ENCODE peak calls at places on chromosomes 5 and 9, in seven cellular contexts. N is H9, Z is IMR-90, Q is mesenchymal stem cell, L is H1, I is neuronal stem cell, J is trophoblast cell. M is an unnamed sample. For H3K79me1, the result is how much of the 10 kb centered on the place peaks cover.

GRCh38 chr5:131245312-131245711 is 18.5 kb upstream of the CDC42SE2 start:
- DNase-seq in N (no peak), Z (no peak), Q (no peak), L (no peak), I (no peak), J (no peak), M (no peak)

GRCh38 chr9:131799177-131799823 is 59.4 kb upstream of the RAPGEF1 start:
- DNase-seq in N (peak), Z (peak), Q (peak), L (no peak), I (peak), J (no peak), M (peak)

GRCh38 chr5:102718819-102719218 is 36.3 kb upstream of the PAM start:
- DNase-seq in N (no peak), Z (no peak), Q (peak), L (no peak), I (no peak), J (no peak), M (no peak)

GRCh38 chr9:126989847-126990821 is 75.6 kb downstream of the RALGPS1 start:
- DNase-seq in N (peak), Z (no peak), Q (no peak), L (no peak), I (no peak), J (no peak), M (peak)

GRCh38 chr5:34501840-34502239 is 154.3 kb upstream of the RAI14 start:
- DNase-seq in N (no peak), Z (no peak), Q (no peak), L (no peak), I (no peak), J (no peak), M (no peak)

GRCh38 chr9:137475666-137476065 is 16.5 kb upstream of the NSMF start:
- DNase-seq in N (no peak), Z (no peak), Q (no peak), L (no peak), I (no peak), J (no peak), M (no peak)

GRCh38 chr5:139384591-139385051 is 1.5 kb upstream of the SLC23A1 start:
- DNase-seq in N (no peak), Z (no peak), Q (no peak), L (no peak), I (no peak), J (no peak), M (no peak)

GRCh38 chr5:87027570-87027969 is 240.1 kb upstream of the RASA1 start:
- DNase-seq in N (no peak), Z (no peak), Q (no peak), L (no peak), I (no peak), J (no peak), M (no peak)

GRCh38 chr9:100690438-100690837 is 112.6 kb downstream of the CAVIN4 start:
- DNase-seq in N (no peak), Z (no peak), Q (no peak), L (no peak), I (no peak), J (no peak), M (no peak)

GRCh38 chr5:54904425-54904824 is 81.0 kb downstream of the ESM1 start:
- DNase-seq in N (peak), Z (peak), Q (peak), L (no peak), I (peak), J (no peak), M (peak)

GRCh38 chr9:70318002-70318401 is 59.2 kb downstream of the SMC5 start:
- DNase-seq in N (peak), Z (no peak), Q (no peak), L (no peak), I (no peak), J (no peak), M (peak)

GRCh38 chr9:96554801-96555566 is 64.7 kb downstream of the CDC14B start:
- DNase-seq in N (no peak), Z (peak), Q (peak), L (no peak), I (no peak), J (no peak), M (no peak)

DNA sequence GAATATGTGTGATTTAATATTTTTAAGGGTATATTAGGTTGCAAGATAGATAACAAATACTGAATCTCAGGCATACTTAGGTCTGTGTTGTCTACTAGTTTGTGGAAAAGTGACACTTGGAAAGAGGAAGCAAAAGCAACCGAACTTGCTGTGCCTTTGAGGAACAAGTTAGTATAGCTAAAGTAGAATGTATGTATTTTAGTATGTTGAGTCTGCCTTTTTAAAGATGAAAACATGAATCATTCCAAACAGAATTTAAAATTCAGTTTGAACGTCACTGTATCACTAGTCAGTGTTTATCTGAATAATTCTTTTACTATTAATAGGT is 12.9 kb downstream of the TLE4 start:
- DNase-seq in N (no peak), Z (peak), Q (no peak), L (no peak), I (no peak), J (no peak), M (no peak)
- H3K79me1 ChIP-seq in N (under half), Z (half or more), Q (under half), L (under half), I (under half), J (under half), M (under half)

GRCh38 chr9:32841314-32841713 is 58.0 kb downstream of the TMEM215 start:
- DNase-seq in N (no peak), Z (no peak), Q (no peak), L (no peak), I (no peak), J (no peak), M (peak)

GRCh38 chr9:32839486-32839885 is 56.1 kb downstream of the TMEM215 start:
- DNase-seq in N (no peak), Z (no peak), Q (no peak), L (no peak), I (no peak), J (peak), M (no peak)

GRCh38 chr9:32832354-32832753 is 49.0 kb downstream of the TMEM215 start:
- DNase-seq in N (no peak), Z (no peak), Q (no peak), L (no peak), I (no peak), J (no peak), M (no peak)

GRCh38 chr9:32839013-32839442 is 55.7 kb downstream of the TMEM215 start:
- DNase-seq in N (no peak), Z (no peak), Q (no peak), L (no peak), I (no peak), J (no peak), M (no peak)

DNA sequence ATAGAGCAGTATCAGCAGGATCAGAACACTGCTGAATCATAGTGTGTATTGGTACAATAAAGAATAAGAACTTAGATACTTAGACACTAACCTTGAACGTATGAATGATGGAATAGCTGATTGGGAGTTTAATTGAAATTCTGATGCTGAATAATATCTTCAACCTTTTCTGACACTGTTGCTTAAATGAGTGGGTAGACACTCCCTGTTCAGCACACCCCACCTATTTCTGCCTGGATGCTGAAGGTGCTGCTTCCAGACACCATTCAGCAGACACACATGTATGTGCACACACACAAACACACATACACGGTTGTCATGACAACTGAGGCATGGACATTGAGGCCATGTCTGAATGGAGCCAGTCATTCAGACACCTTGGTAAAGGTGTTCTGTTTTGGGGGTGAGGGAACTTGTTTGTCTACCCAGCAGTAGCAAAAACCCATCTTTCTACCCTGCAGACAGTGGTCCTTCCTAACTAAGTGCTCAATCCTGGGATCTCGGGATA is 54.3 kb downstream of the TMEM215 start:
- DNase-seq in N (no peak), Z (no peak), Q (no peak), L (no peak), I (no peak), J (no peak), M (no peak)
- H2BK5ac ChIP-seq in N (no peak), Z (no peak), Q (no peak), L (no peak), I (no peak), J (no peak), M (no peak)

GRCh38 chr5:74517700-74518099 is 122.8 kb downstream of the ENC1 start:
- DNase-seq in N (no peak), Z (peak), Q (peak), L (no peak), I (no peak), J (no peak), M (no peak)

GRCh38 chr5:74519161-74519571 is 121.4 kb downstream of the ENC1 start:
- DNase-seq in N (no peak), Z (no peak), Q (no peak), L (no peak), I (no peak), J (no peak), M (peak)

GRCh38 chr5:74519679-74520078 is 120.8 kb downstream of the ENC1 start:
- DNase-seq in N (no peak), Z (no peak), Q (no peak), L (no peak), I (no peak), J (no peak), M (no peak)

GRCh38 chr5:74514888-74515551 is 125.5 kb downstream of the ENC1 start:
- DNase-seq in N (no peak), Z (no peak), Q (no peak), L (no peak), I (no peak), J (no peak), M (no peak)

GRCh38 chr5:74516217-74516636 is 124.3 kb downstream of the ENC1 start:
- DNase-seq in N (no peak), Z (peak), Q (peak), L (peak), I (no peak), J (no peak), M (peak)
- H3K79me1 ChIP-seq in N (under half), Z (under half), Q (under half), L (under half), I (under half), J (under half), M (under half)

GRCh38 chr5:132870801-132871200 is 2.7 kb upstream of the LEAP2 start:
- DNase-seq in N (no peak), Z (no peak), Q (no peak), L (no peak), I (no peak), J (no peak), M (no peak)
- H2BK5ac ChIP-seq in N (no peak), Z (no peak), Q (no peak), L (no peak), I (no peak), J (no peak), M (no peak)

DNA sequence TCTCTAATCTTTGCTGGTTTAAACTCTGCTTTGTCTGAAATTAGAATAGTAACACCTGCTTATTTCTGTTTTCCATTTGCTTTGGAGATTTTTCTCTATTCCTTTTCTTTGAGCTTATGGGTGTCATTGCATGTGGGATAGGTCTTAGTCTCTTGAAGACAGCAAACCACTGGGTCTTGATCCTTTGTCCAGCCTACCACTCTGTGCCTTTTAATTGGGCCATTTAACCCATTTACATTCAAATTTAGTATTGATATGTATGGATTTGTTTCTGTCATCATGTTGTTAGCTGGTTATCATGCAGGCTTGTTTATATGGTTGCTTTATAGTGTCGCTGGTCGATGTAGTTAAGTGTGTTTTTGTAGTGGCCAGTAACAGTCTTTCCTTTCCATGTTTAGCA is 914.7 kb downstream of the MAT2B start:
- DNase-seq in N (no peak), Z (no peak), Q (no peak), L (no peak), I (no peak), J (no peak), M (no peak)
- H3K79me1 ChIP-seq in N (under half), Z (under half), Q (under half), L (under half), I (under half), J (under half), M (under half)

GRCh38 chr5:67900515-67900914 is 315.0 kb upstream of the PIK3R1 start:
- DNase-seq in N (no peak), Z (no peak), Q (no peak), L (no peak), I (no peak), J (no peak), M (no peak)
- H2BK5ac ChIP-seq in N (no peak), Z (no peak), Q (no peak), L (no peak), I (no peak), J (no peak), M (no peak)

GRCh38 chr9:124219290-124219605 is 38.5 kb upstream of the NEK6 start:
- DNase-seq in N (no peak), Z (no peak), Q (no peak), L (no peak), I (no peak), J (no peak), M (no peak)
- H3K79me1 ChIP-seq in N (under half), Z (under half), Q (under half), L (under half), I (under half), J (under half), M (under half)